ENCODE peak calls at places on chromosomes 12 and 14, in eight cellular contexts. Y is NCI-H345; P is stimulated activated CD4-positive, alpha-beta T cell treated with anti-CD3 and anti-CD28 coated beads, Interleukin-4, amount 100 ng/mL, for 4 hours; D is HT-29; J is GM20000; A is cardiac fibroblast; E is tibial artery; Z is IMR-90. G is an unnamed sample.

GRCh38 chr12:108572166-108572790 is 9.9 kb downstream of the ISCU start:
- DNase-seq in Y (no peak), P (no peak), D (no peak), J (no peak), A (no peak), E (no peak), Z (no peak), G (no peak)

GRCh38 chr12:89651192-89651591 is 57.4 kb downstream of the ATP2B1 start:
- DNase-seq in Y (no peak), P (no peak), D (no peak), J (no peak), A (no peak), E (no peak), Z (no peak), G (no peak)

GRCh38 chr12:66160704-66161103 is 9.1 kb downstream of the TMBIM4 start:
- DNase-seq in Y (no peak), P (no peak), D (no peak), J (no peak), A (no peak), E (no peak), Z (no peak), G (no peak)

GRCh38 chr14:76961631-76962302 is 66.7 kb downstream of the IRF2BPL start:
- DNase-seq in Y (peak), P (peak), D (peak), J (peak), A (peak), E (peak), Z (peak), G (no peak)

GRCh38 chr12:46487567-46488131 is 115.1 kb upstream of the SLC38A2 start:
- DNase-seq in Y (no peak), P (no peak), D (no peak), J (no peak), A (no peak), E (no peak), Z (no peak), G (no peak)

GRCh38 chr12:66823857-66824570 is 145.1 kb upstream of the GRIP1 start:
- DNase-seq in Y (peak), P (no peak), D (peak), J (no peak), A (no peak), E (no peak), Z (no peak), G (no peak)

GRCh38 chr12:101407054-101407437 is 526 bp downstream of the ARL1 start:
- DNase-seq in Y (peak), P (no peak), D (no peak), J (peak), A (no peak), E (no peak), Z (no peak), G (no peak)

GRCh38 chr12:111412007-111412829 is 6.5 kb downstream of the SH2B3 start:
- DNase-seq in Y (peak), P (no peak), D (no peak), J (no peak), A (peak), E (no peak), Z (no peak), G (peak)

GRCh38 chr12:105338954-105339353 is 8.5 kb downstream of the C12orf75 start:
- DNase-seq in Y (no peak), P (no peak), D (no peak), J (no peak), A (no peak), E (no peak), Z (no peak), G (no peak)

GRCh38 chr12:105820407-105821140 is 318.2 kb downstream of the NUAK1 start:
- DNase-seq in Y (no peak), P (no peak), D (no peak), J (no peak), A (peak), E (peak), Z (peak), G (no peak)

GRCh38 chr12:53659011-53659551 is 16.8 kb downstream of the ATP5MC2 start:
- DNase-seq in Y (peak), P (no peak), D (peak), J (no peak), A (peak), E (peak), Z (peak), G (peak)

GRCh38 chr14:90368946-90369721 is 27.7 kb upstream of the CALM1 start:
- DNase-seq in Y (no peak), P (no peak), D (peak), J (no peak), A (no peak), E (no peak), Z (peak), G (peak)

GRCh38 chr12:100127766-100128508 is 14.7 kb downstream of the BLTP3B start:
- DNase-seq in Y (no peak), P (no peak), D (peak), J (no peak), A (peak), E (no peak), Z (peak), G (no peak)

GRCh38 chr14:96962337-96962736 is 165.2 kb downstream of the VRK1 start:
- DNase-seq in Y (no peak), P (peak), D (no peak), J (no peak), A (no peak), E (no peak), Z (no peak), G (no peak)

G was measured in NCI-H1092 treated with DMSO at 0.1 percent for 48 hours.